ENCODE peak calls at places on chromosomes 7 and 10, in ten cellular contexts. One of them, this sample, is unnamed.

GRCh38 chr7:4774804-4775280 is 581 bp upstream of the AP5Z1 start:
- DNase-seq in endothelial cell: no peak
- DNase-seq in H7: no peak
- DNase-seq in mucosa of descending colon: peak; percentile 60
- DNase-seq in HEK293T: peak; percentile 39
- DNase-seq in hippocampal formation: no peak
- DNase-seq in activated CD4-positive, CD25-positive, alpha-beta regulatory T cell treated with anti-CD3 and anti-CD28 coated beads, Interleukin-2, amount 50 U/mL, for 16 hours: no peak
- DNase-seq in LNCaP clone FGC: no peak
- DNase-seq in HuH-7.5: peak; percentile 73
- DNase-seq in pons: no peak
- DNase-seq in this sample: no peak

GRCh38 chr10:100998991-100999741 is 442 bp upstream of the LZTS2 start:
- DNase-seq in activated CD4-positive, CD25-positive, alpha-beta regulatory T cell treated with anti-CD3 and anti-CD28 coated beads, Interleukin-2, amount 50 U/mL, for 16 hours: peak; percentile 51
- DNase-seq in hippocampal formation: peak; percentile 61
- DNase-seq in HuH-7.5: peak; percentile 95
- DNase-seq in H7: peak; percentile 96
- DNase-seq in pons: peak; percentile 74
- DNase-seq in mucosa of descending colon: peak; percentile 81
- DNase-seq in LNCaP clone FGC: no peak
- DNase-seq in HEK293T: peak; percentile 93
- DNase-seq in endothelial cell: peak; percentile 84
- DNase-seq in this sample: peak; percentile 79

GRCh38 chr7:73717991-73718405 is 1.5 kb downstream of the STX1A start:
- DNase-seq in endothelial cell: no peak
- DNase-seq in LNCaP clone FGC: no peak
- DNase-seq in pons: no peak
- DNase-seq in HuH-7.5: no peak
- DNase-seq in HEK293T: no peak
- DNase-seq in H7: no peak
- DNase-seq in activated CD4-positive, CD25-positive, alpha-beta regulatory T cell treated with anti-CD3 and anti-CD28 coated beads, Interleukin-2, amount 50 U/mL, for 16 hours: peak; percentile 46
- DNase-seq in mucosa of descending colon: peak; percentile 55
- DNase-seq in hippocampal formation: no peak
- DNase-seq in this sample: peak; percentile 79

GRCh38 chr7:112205348-112206237 is 606 bp downstream of the DOCK4 start:
- DNase-seq in HEK293T: peak; percentile 30
- DNase-seq in endothelial cell: peak; percentile 62
- DNase-seq in LNCaP clone FGC: no peak
- DNase-seq in pons: peak; percentile 67
- DNase-seq in HuH-7.5: peak; percentile 58
- DNase-seq in mucosa of descending colon: peak; percentile 74
- DNase-seq in hippocampal formation: peak; percentile 74
- DNase-seq in H7: peak; percentile 77
- DNase-seq in activated CD4-positive, CD25-positive, alpha-beta regulatory T cell treated with anti-CD3 and anti-CD28 coated beads, Interleukin-2, amount 50 U/mL, for 16 hours: peak; percentile 2
- DNase-seq in this sample: peak; percentile 45

GRCh38 chr10:90621577-90621976 is 236.3 kb downstream of the HTR7 start:
- DNase-seq in endothelial cell: peak; percentile 48
- DNase-seq in HEK293T: peak; percentile 8
- DNase-seq in HuH-7.5: no peak
- DNase-seq in mucosa of descending colon: no peak
- DNase-seq in H7: peak; percentile 12
- DNase-seq in pons: no peak
- DNase-seq in LNCaP clone FGC: no peak
- DNase-seq in hippocampal formation: no peak
- DNase-seq in activated CD4-positive, CD25-positive, alpha-beta regulatory T cell treated with anti-CD3 and anti-CD28 coated beads, Interleukin-2, amount 50 U/mL, for 16 hours: no peak
- DNase-seq in this sample: no peak

GRCh38 chr10:119807960-119808697 is 64.5 kb downstream of the MCMBP start:
- DNase-seq in activated CD4-positive, CD25-positive, alpha-beta regulatory T cell treated with anti-CD3 and anti-CD28 coated beads, Interleukin-2, amount 50 U/mL, for 16 hours: no peak
- DNase-seq in mucosa of descending colon: no peak
- DNase-seq in hippocampal formation: no peak
- DNase-seq in pons: no peak
- DNase-seq in HEK293T: no peak
- DNase-seq in H7: no peak
- DNase-seq in endothelial cell: no peak
- DNase-seq in LNCaP clone FGC: no peak
- DNase-seq in HuH-7.5: no peak
- DNase-seq in this sample: no peak

GRCh38 chr7:1458676-1459511 is at the start of gene MICALL2:
- DNase-seq in HuH-7.5: peak; percentile 83
- DNase-seq in activated CD4-positive, CD25-positive, alpha-beta regulatory T cell treated with anti-CD3 and anti-CD28 coated beads, Interleukin-2, amount 50 U/mL, for 16 hours: no peak
- DNase-seq in H7: peak; percentile 88
- DNase-seq in hippocampal formation: no peak
- DNase-seq in endothelial cell: peak; percentile 36
- DNase-seq in HEK293T: peak; percentile 38
- DNase-seq in mucosa of descending colon: peak; percentile 70
- DNase-seq in pons: no peak
- DNase-seq in LNCaP clone FGC: no peak
- DNase-seq in this sample: no peak

GRCh38 chr7:131363719-131364118 is 36.0 kb downstream of the MKLN1 start:
- DNase-seq in HuH-7.5: no peak
- DNase-seq in activated CD4-positive, CD25-positive, alpha-beta regulatory T cell treated with anti-CD3 and anti-CD28 coated beads, Interleukin-2, amount 50 U/mL, for 16 hours: no peak
- DNase-seq in mucosa of descending colon: no peak
- DNase-seq in pons: no peak
- DNase-seq in LNCaP clone FGC: peak; percentile 89
- DNase-seq in hippocampal formation: no peak
- DNase-seq in endothelial cell: no peak
- DNase-seq in H7: no peak
- DNase-seq in HEK293T: no peak
- DNase-seq in this sample: no peak

GRCh38 chr10:43680035-43680434 is 31.4 kb upstream of the ZNF32 start:
- DNase-seq in mucosa of descending colon: no peak
- DNase-seq in pons: no peak
- DNase-seq in HEK293T: no peak
- DNase-seq in activated CD4-positive, CD25-positive, alpha-beta regulatory T cell treated with anti-CD3 and anti-CD28 coated beads, Interleukin-2, amount 50 U/mL, for 16 hours: no peak
- DNase-seq in HuH-7.5: no peak
- DNase-seq in hippocampal formation: no peak
- DNase-seq in H7: no peak
- DNase-seq in LNCaP clone FGC: no peak
- DNase-seq in endothelial cell: no peak
- DNase-seq in this sample: no peak

GRCh38 chr10:132151951-132152505 is 34.7 kb upstream of the DPYSL4 start:
- DNase-seq in LNCaP clone FGC: no peak
- DNase-seq in HuH-7.5: no peak
- DNase-seq in mucosa of descending colon: no peak
- DNase-seq in H7: no peak
- DNase-seq in HEK293T: no peak
- DNase-seq in hippocampal formation: no peak
- DNase-seq in endothelial cell: no peak
- DNase-seq in pons: no peak
- DNase-seq in activated CD4-positive, CD25-positive, alpha-beta regulatory T cell treated with anti-CD3 and anti-CD28 coated beads, Interleukin-2, amount 50 U/mL, for 16 hours: no peak
- DNase-seq in this sample: no peak

GRCh38 chr7:2956076-2956475 is 87.6 kb downstream of the CARD11 start:
- DNase-seq in HEK293T: no peak
- DNase-seq in pons: no peak
- DNase-seq in LNCaP clone FGC: no peak
- DNase-seq in hippocampal formation: no peak
- DNase-seq in endothelial cell: no peak
- DNase-seq in mucosa of descending colon: no peak
- DNase-seq in HuH-7.5: no peak
- DNase-seq in activated CD4-positive, CD25-positive, alpha-beta regulatory T cell treated with anti-CD3 and anti-CD28 coated beads, Interleukin-2, amount 50 U/mL, for 16 hours: no peak
- DNase-seq in H7: no peak
- DNase-seq in this sample: no peak

GRCh38 chr7:26117142-26117807 is 34.7 kb upstream of the NFE2L3 start:
- DNase-seq in H7: peak; percentile 47
- DNase-seq in endothelial cell: no peak
- DNase-seq in activated CD4-positive, CD25-positive, alpha-beta regulatory T cell treated with anti-CD3 and anti-CD28 coated beads, Interleukin-2, amount 50 U/mL, for 16 hours: no peak
- DNase-seq in HEK293T: peak; percentile 46
- DNase-seq in pons: no peak
- DNase-seq in LNCaP clone FGC: no peak
- DNase-seq in mucosa of descending colon: no peak
- DNase-seq in HuH-7.5: no peak
- DNase-seq in hippocampal formation: no peak
- DNase-seq in this sample: no peak

GRCh38 chr7:20304366-20304765 is 26.3 kb upstream of the ITGB8 start:
- DNase-seq in H7: no peak
- DNase-seq in pons: no peak
- DNase-seq in endothelial cell: no peak
- DNase-seq in HuH-7.5: peak; percentile 15
- DNase-seq in hippocampal formation: no peak
- DNase-seq in activated CD4-positive, CD25-positive, alpha-beta regulatory T cell treated with anti-CD3 and anti-CD28 coated beads, Interleukin-2, amount 50 U/mL, for 16 hours: no peak
- DNase-seq in HEK293T: no peak
- DNase-seq in LNCaP clone FGC: peak; percentile 54
- DNase-seq in mucosa of descending colon: peak; percentile 62
- DNase-seq in this sample: no peak

GRCh38 chr10:16756561-16757221 is 60.5 kb downstream of the RSU1 start:
- DNase-seq in HEK293T: no peak
- DNase-seq in activated CD4-positive, CD25-positive, alpha-beta regulatory T cell treated with anti-CD3 and anti-CD28 coated beads, Interleukin-2, amount 50 U/mL, for 16 hours: no peak
- DNase-seq in hippocampal formation: no peak
- DNase-seq in H7: no peak
- DNase-seq in pons: no peak
- DNase-seq in LNCaP clone FGC: no peak
- DNase-seq in HuH-7.5: no peak
- DNase-seq in mucosa of descending colon: no peak
- DNase-seq in endothelial cell: no peak
- DNase-seq in this sample: no peak

GRCh38 chr10:17214991-17215781 is 12.9 kb upstream of the VIM start:
- DNase-seq in mucosa of descending colon: no peak
- DNase-seq in endothelial cell: no peak
- DNase-seq in HuH-7.5: no peak
- DNase-seq in hippocampal formation: no peak
- DNase-seq in LNCaP clone FGC: no peak
- DNase-seq in pons: no peak
- DNase-seq in activated CD4-positive, CD25-positive, alpha-beta regulatory T cell treated with anti-CD3 and anti-CD28 coated beads, Interleukin-2, amount 50 U/mL, for 16 hours: no peak
- DNase-seq in H7: no peak
- DNase-seq in HEK293T: no peak
- DNase-seq in this sample: no peak

GRCh38 chr7:55552320-55553086 is 19.8 kb downstream of the VOPP1 start:
- DNase-seq in mucosa of descending colon: peak; percentile 72
- DNase-seq in endothelial cell: peak; percentile 21
- DNase-seq in activated CD4-positive, CD25-positive, alpha-beta regulatory T cell treated with anti-CD3 and anti-CD28 coated beads, Interleukin-2, amount 50 U/mL, for 16 hours: no peak
- DNase-seq in H7: no peak
- DNase-seq in LNCaP clone FGC: no peak
- DNase-seq in hippocampal formation: peak; percentile 53
- DNase-seq in pons: no peak
- DNase-seq in HEK293T: no peak
- DNase-seq in HuH-7.5: no peak
- DNase-seq in this sample: no peak

GRCh38 chr7:155254018-155254417 is 43.7 kb upstream of the INSIG1 start:
- DNase-seq in HuH-7.5: no peak
- DNase-seq in activated CD4-positive, CD25-positive, alpha-beta regulatory T cell treated with anti-CD3 and anti-CD28 coated beads, Interleukin-2, amount 50 U/mL, for 16 hours: no peak
- DNase-seq in endothelial cell: no peak
- DNase-seq in H7: no peak
- DNase-seq in LNCaP clone FGC: no peak
- DNase-seq in mucosa of descending colon: no peak
- DNase-seq in HEK293T: no peak
- DNase-seq in pons: no peak
- DNase-seq in hippocampal formation: no peak
- DNase-seq in this sample: no peak